ENCODE peak calls at places on chromosomes 13 and 19, in ten cellular contexts. G is heart right ventricle; C is cardiac muscle cell; E is left ventricle myocardium inferior; L is right atrium auricular region; A is GM23338; Z is CD8-positive, alpha-beta T cell; T is ovary; V is CD4-positive, alpha-beta T cell; O is testis. X is an unnamed sample. For H3K27me3, the result is how much of the 10 kb centered on the place peaks cover.

GRCh38 chr13:96090240-96091101 is 564 bp downstream of the HS6ST3 start:
- DNase-seq in G (peak), C (peak), E (peak), L (no peak), A (peak), Z (no peak), T (no peak), V (no peak), O (peak), X (peak)

GRCh38 chr13:50203256-50204083 is 188.2 kb downstream of the KCNRG start:
- DNase-seq in G (no peak), C (no peak), E (no peak), L (no peak), A (no peak), Z (no peak), T (no peak), V (no peak), O (no peak), X (no peak)

GRCh38 chr13:104810242-104810641 is 1725.2 kb downstream of the EFNB2 start:
- DNase-seq in G (no peak), C (no peak), E (no peak), L (no peak), A (no peak), Z (no peak), T (no peak), V (no peak), O (no peak), X (no peak)

GRCh38 chr19:45423589-45424190 is at the start of gene ERCC1:
- DNase-seq in G (peak), C (peak), E (peak), L (peak), A (peak), Z (peak), T (peak), V (no peak), O (peak), X (peak)

GRCh38 chr19:41564515-41565383 is 11.2 kb upstream of the CEACAM21 start:
- DNase-seq in G (no peak), C (no peak), E (no peak), L (peak), A (peak), Z (no peak), T (no peak), V (no peak), O (no peak), X (no peak)

GRCh38 chr13:51822106-51822840 is 18.3 kb upstream of the DHRS12 start:
- DNase-seq in G (no peak), C (no peak), E (no peak), L (no peak), A (no peak), Z (peak), T (no peak), V (no peak), O (no peak), X (no peak)

GRCh38 chr19:34075661-34076091 is 96.6 kb upstream of the LSM14A start:
- DNase-seq in G (no peak), C (peak), E (no peak), L (no peak), A (no peak), Z (no peak), T (no peak), V (no peak), O (no peak), X (no peak)

GRCh38 chr19:58279925-58280316 is 1.2 kb downstream of the ZNF8 start:
- DNase-seq in G (no peak), C (no peak), E (no peak), L (no peak), A (no peak), Z (no peak), T (no peak), V (no peak), O (no peak), X (no peak)

GRCh38 chr19:18894254-18895037 is 1.5 kb downstream of the CERS1 start:
- DNase-seq in G (no peak), C (peak), E (no peak), L (no peak), A (peak), Z (no peak), T (no peak), V (no peak), O (peak), X (no peak)

GRCh38 chr13:24038846-24039330 is 121.6 kb upstream of the SPATA13 start:
- DNase-seq in G (no peak), C (peak), E (no peak), L (no peak), A (no peak), Z (no peak), T (no peak), V (no peak), O (no peak), X (no peak)

DNA sequence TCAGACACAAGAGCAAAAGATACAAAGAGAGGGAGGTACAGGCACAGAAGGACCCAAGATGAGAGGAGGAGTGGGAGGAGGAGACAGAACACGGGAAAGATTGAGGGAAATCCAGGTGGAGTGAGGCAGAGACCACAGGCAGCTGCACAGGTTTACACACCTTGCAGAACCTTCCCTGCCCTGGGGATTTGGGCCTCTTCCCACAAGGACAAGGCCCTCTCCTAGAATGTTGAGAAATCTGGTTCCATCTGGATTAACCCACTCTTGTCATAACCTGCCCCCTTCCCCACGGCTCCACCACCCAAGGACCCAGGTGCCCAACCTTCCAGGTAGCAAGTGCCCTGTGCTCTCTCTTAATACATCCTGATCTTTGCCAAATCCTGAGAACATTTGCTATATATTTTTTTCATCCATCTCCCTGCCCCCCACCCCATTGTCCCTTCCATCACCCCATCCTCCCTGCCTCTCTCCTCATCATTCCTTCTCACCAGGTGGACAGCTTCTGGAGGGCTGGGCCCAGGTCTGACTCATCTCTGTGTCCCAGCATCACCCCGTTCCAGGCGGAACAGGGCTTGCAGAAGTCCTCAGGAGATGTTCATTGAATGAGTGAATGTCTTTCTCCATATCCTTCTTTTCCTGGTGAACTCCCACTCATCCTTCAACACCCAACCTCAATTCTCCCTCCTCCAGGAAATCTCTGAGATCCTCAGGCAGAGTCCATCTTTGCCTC is 8.8 kb upstream of the KLK8 start:
- DNase-seq in G (no peak), C (no peak), E (no peak), L (no peak), A (no peak), Z (no peak), T (no peak), V (no peak), O (no peak), X (no peak)
- H3K27me3 ChIP-seq in G (half or more), C (half or more), E (half or more), L (under half), A (under half), Z (under half), T (under half), V (under half), O (under half), X (under half)

DNA sequence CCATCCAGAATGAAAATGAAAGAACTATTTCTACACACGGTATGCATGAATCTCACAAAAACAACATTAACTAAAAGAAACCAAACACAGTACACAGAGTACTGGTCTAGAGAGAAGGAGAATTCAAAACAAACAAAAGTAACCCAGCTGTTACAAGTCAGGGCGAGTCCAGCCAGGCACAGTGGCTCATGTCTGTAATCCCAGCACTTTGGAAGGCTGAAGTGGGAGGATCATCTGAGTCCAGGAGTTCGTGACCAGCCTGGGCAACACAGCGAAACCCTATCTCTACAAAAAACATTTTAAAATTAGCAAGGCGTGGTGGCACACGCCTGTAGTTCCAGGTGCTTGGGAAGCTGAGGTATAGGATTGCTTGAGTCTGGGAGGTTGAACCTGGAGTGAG is 1.7 kb upstream of the PSMC4 start:
- DNase-seq in G (no peak), C (no peak), E (no peak), L (no peak), A (no peak), Z (no peak), T (no peak), V (no peak), O (no peak), X (no peak)
- H3K27ac ChIP-seq in G (no peak), C (no peak), E (no peak), L (no peak), A (no peak), Z (peak), T (no peak), V (peak), O (no peak), X (no peak)

GRCh38 chr13:27834095-27834494 is 41.8 kb downstream of the GSX1 start:
- DNase-seq in G (no peak), C (no peak), E (no peak), L (peak), A (no peak), Z (no peak), T (no peak), V (no peak), O (no peak), X (no peak)

GRCh38 chr13:27830010-27830409 is 37.7 kb downstream of the GSX1 start:
- DNase-seq in G (peak), C (peak), E (peak), L (peak), A (peak), Z (peak), T (peak), V (peak), O (peak), X (peak)

GRCh38 chr13:27833206-27833605 is 40.9 kb downstream of the GSX1 start:
- DNase-seq in G (no peak), C (no peak), E (no peak), L (peak), A (no peak), Z (no peak), T (no peak), V (no peak), O (no peak), X (no peak)

GRCh38 chr13:27839809-27840467 is 47.7 kb downstream of the GSX1 start:
- DNase-seq in G (no peak), C (no peak), E (no peak), L (peak), A (no peak), Z (no peak), T (no peak), V (no peak), O (no peak), X (no peak)

GRCh38 chr13:27835799-27836198 is 43.5 kb downstream of the GSX1 start:
- DNase-seq in G (no peak), C (no peak), E (no peak), L (no peak), A (no peak), Z (no peak), T (no peak), V (no peak), O (no peak), X (no peak)
- H3K27me3 ChIP-seq in G (half or more), C (half or more), E (half or more), L (under half), A (under half), Z (under half), T (under half), V (under half), O (under half), X (under half)

DNA sequence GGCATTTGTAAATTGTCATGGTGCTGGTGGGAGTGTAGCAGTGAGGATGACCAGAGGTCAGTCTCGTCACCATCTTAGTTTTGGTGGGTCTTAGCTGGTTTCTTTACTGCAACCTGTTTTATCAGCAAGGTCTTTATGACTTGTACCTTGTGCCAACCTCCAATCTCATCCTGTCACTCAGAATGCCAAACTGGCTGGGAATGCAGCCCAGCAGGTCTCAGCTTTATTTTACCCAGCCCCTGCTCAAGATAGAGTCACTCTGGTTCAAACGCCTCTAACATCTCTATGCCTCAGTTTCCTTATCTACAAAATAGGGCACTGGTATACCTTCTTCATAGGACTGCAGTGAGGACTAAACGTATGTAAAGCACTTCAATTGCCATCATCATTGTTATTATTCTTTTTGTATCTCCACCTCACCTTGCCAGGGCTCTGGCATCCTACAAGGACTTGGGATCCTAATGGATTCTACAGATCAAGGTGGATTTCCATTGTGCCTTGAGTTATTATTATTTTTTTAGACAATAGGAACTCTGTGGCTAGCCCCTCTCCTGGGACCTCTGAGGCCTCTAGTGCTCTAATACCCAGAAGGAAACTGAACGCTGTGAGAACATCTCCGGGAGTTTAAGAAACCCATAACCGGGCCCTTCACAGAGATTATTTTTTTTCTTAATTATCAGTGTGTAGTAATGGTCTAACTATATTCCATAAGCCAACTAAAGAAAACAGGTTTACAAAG is 69.0 kb upstream of the RGCC start:
- DNase-seq in G (no peak), C (no peak), E (no peak), L (no peak), A (no peak), Z (no peak), T (no peak), V (no peak), O (no peak), X (no peak)
- H3K27ac ChIP-seq in G (peak), C (no peak), E (peak), L (no peak), A (no peak), Z (no peak), T (no peak), V (no peak), O (no peak), X (no peak)

DNA sequence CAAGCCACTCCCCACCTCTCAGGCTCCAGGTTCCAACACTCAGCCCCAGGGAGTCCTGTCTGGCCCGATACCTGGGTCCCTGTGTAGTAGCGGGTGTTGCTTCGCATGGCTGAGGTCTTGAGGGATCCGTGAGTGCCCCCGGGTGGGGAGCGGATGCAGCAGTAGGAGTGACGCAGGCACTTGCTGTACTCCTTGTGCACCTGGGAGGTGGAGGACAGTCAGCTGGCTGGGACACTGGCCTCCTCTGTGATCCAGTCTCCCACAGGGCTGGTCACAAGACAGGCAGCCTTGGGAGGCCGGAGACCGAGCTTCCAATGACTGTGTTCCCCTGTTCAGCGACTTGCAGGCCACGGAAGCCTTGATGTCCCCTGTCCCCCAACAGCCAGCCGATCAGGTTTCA is 16.3 kb upstream of the ASF1B start:
- DNase-seq in G (no peak), C (no peak), E (no peak), L (no peak), A (no peak), Z (no peak), T (no peak), V (no peak), O (no peak), X (no peak)
- H3K27me3 ChIP-seq in G (under half), C (under half), E (under half), L (under half), A (under half), Z (under half), T (under half), V (under half), O (under half), X (under half)

GRCh38 chr19:9498183-9498902 is at the start of gene ZNF560:
- DNase-seq in G (no peak), C (peak), E (no peak), L (no peak), A (peak), Z (no peak), T (no peak), V (no peak), O (peak), X (no peak)
- H3K27ac ChIP-seq in G (no peak), C (no peak), E (no peak), L (no peak), A (no peak), Z (no peak), T (no peak), V (no peak), O (peak), X (no peak)

GRCh38 chr13:36130542-36131214 is 504 bp downstream of the DCLK1 start:
- DNase-seq in G (peak), C (peak), E (peak), L (peak), A (peak), Z (no peak), T (peak), V (no peak), O (peak), X (no peak)

GRCh38 chr13:36129539-36129938 is 1.6 kb downstream of the DCLK1 start:
- DNase-seq in G (no peak), C (no peak), E (no peak), L (no peak), A (no peak), Z (no peak), T (no peak), V (no peak), O (no peak), X (no peak)

GRCh38 chr13:36130168-36130541 is 1.0 kb downstream of the DCLK1 start:
- DNase-seq in G (no peak), C (no peak), E (no peak), L (no peak), A (no peak), Z (no peak), T (no peak), V (no peak), O (no peak), X (no peak)

GRCh38 chr13:36131931-36132297 is 732 bp upstream of the DCLK1 start:
- DNase-seq in G (peak), C (peak), E (peak), L (peak), A (no peak), Z (no peak), T (peak), V (no peak), O (peak), X (peak)

GRCh38 chr13:36131215-36131930 is at the start of gene DCLK1:
- DNase-seq in G (peak), C (peak), E (peak), L (peak), A (peak), Z (no peak), T (peak), V (no peak), O (peak), X (peak)
- H3K27me3 ChIP-seq in G (under half), C (half or more), E (under half), L (under half), A (under half), Z (under half), T (under half), V (under half), O (under half), X (under half)

X was measured in pancreas.